ENCODE peak calls at places on chromosomes 2 and 18, in four cellular contexts. L is transverse colon, K is spleen, C is pancreas. X is an unnamed sample. For H3K36me3 and H3K27me3, the result is how much of the 10 kb centered on the place peaks cover.

GRCh38 chr18:8654482-8655451 is 45.5 kb downstream of the RAB12 start:
- DNase-seq in K (no peak), C (no peak), L (no peak), X (no peak)

GRCh38 chr2:130728007-130728454 is 839 bp upstream of the GPR148 start:
- DNase-seq in L (peak), C (peak), K (peak), X (no peak)

GRCh38 chr2:159968282-159968900 is 94.0 kb downstream of the PLA2R1 start:
- DNase-seq in K (no peak), L (peak), C (no peak), X (no peak)

GRCh38 chr2:118430510-118431187 is 342.4 kb downstream of the INSIG2 start:
- DNase-seq in K (no peak), L (no peak), C (no peak), X (no peak)

GRCh38 chr2:44578401-44579135 is 216.8 kb downstream of the CAMKMT start:
- DNase-seq in C (no peak), L (no peak), K (no peak), X (peak)

GRCh38 chr2:101401906-101402305 is 14.6 kb upstream of the CREG2 start:
- DNase-seq in K (no peak), C (no peak), L (no peak), X (no peak)

GRCh38 chr2:27164960-27165763 is 16.4 kb downstream of the TCF23 start:
- DNase-seq in K (no peak), L (no peak), C (no peak), X (no peak)

GRCh38 chr18:60053747-60054304 is 154.0 kb downstream of the PMAIP1 start:
- DNase-seq in K (no peak), L (no peak), C (no peak), X (peak)

GRCh38 chr18:73782405-73782804 is 365.2 kb downstream of the FBXO15 start:
- DNase-seq in K (no peak), C (no peak), L (no peak), X (no peak)

GRCh38 chr2:143433158-143433557 is 303.9 kb downstream of the ARHGAP15 start:
- DNase-seq in L (no peak), K (no peak), C (no peak), X (no peak)

GRCh38 chr18:43587538-43588153 is 310.4 kb upstream of the SYT4 start:
- DNase-seq in C (no peak), L (no peak), K (no peak), X (no peak)

GRCh38 chr2:97355887-97356286 is 233.8 kb downstream of the ANKRD36B start:
- DNase-seq in K (no peak), C (no peak), L (no peak), X (no peak)

GRCh38 chr2:10894264-10894935 is 17.3 kb upstream of the KCNF1 start:
- DNase-seq in L (no peak), C (no peak), K (no peak), X (no peak)

GRCh38 chr2:4047961-4048891 is 344.9 kb downstream of the DCDC2C start:
- DNase-seq in K (no peak), C (no peak), L (no peak), X (no peak)

GRCh38 chr2:108377815-108378630 is at the start of gene SULT1C4:
- DNase-seq in C (peak), K (peak), L (peak), X (no peak)

GRCh38 chr2:37232131-37232933 is 874 bp downstream of the NDUFAF7 start:
- DNase-seq in K (peak), C (peak), L (peak), X (no peak)

GRCh38 chr2:152566728-152567069 is 150.6 kb downstream of the PRPF40A start:
- DNase-seq in L (no peak), K (no peak), C (no peak), X (no peak)

GRCh38 chr2:171478345-171478744 is 43.9 kb upstream of the CYBRD1 start:
- DNase-seq in C (no peak), L (no peak), K (no peak), X (no peak)

GRCh38 chr2:196939381-196939780 is 12.9 kb upstream of the PGAP1 start:
- DNase-seq in L (no peak), K (no peak), C (no peak), X (no peak)

GRCh38 chr2:134020608-134021007 is 233.3 kb upstream of the MGAT5 start:
- DNase-seq in C (no peak), K (no peak), L (no peak), X (no peak)

GRCh38 chr2:220114443-220114842 is 487.0 kb downstream of the SLC4A3 start:
- DNase-seq in L (no peak), C (no peak), K (no peak), X (no peak)

GRCh38 chr18:48806551-48807261 is 144.1 kb downstream of the SMAD7 start:
- DNase-seq in K (peak), L (peak), C (no peak), X (no peak)

GRCh38 chr2:96247009-96247408 is 18.8 kb downstream of the TMEM127 start:
- DNase-seq in C (no peak), K (no peak), L (no peak), X (no peak)

GRCh38 chr2:239726091-239726591 is 299.0 kb downstream of the NDUFA10 start:
- DNase-seq in K (no peak), C (no peak), L (no peak), X (no peak)

GRCh38 chr2:99974966-99975365 is 167.4 kb downstream of the AFF3 start:
- DNase-seq in C (no peak), K (no peak), L (no peak), X (no peak)

GRCh38 chr2:101147971-101148370 is 3.2 kb downstream of the TBC1D8 start:
- DNase-seq in C (no peak), L (no peak), K (no peak), X (no peak)

GRCh38 chr2:28389399-28390240 is 3.0 kb upstream of the FOSL2 start:
- DNase-seq in K (peak), L (no peak), C (no peak), X (no peak)

GRCh38 chr18:12839057-12839525 is 44.9 kb downstream of the PTPN2 start:
- DNase-seq in C (no peak), K (no peak), L (no peak), X (no peak)

GRCh38 chr2:33322099-33322498 is 154.3 kb upstream of the RASGRP3 start:
- DNase-seq in L (no peak), C (no peak), K (no peak), X (no peak)

GRCh38 chr18:48853588-48853987 is 97.2 kb downstream of the SMAD7 start:
- DNase-seq in L (no peak), C (no peak), K (no peak), X (no peak)

GRCh38 chr2:45028276-45028675 is 19.0 kb upstream of the SIX2 start:
- DNase-seq in C (no peak), L (no peak), K (no peak), X (no peak)

GRCh38 chr2:226699321-226699720 is 100.3 kb downstream of the IRS1 start:
- DNase-seq in K (no peak), L (peak), C (peak), X (no peak)

GRCh38 chr18:56257215-56257614 is 381.2 kb downstream of the TXNL1 start:
- DNase-seq in C (no peak), K (no peak), L (no peak), X (peak)

GRCh38 chr2:22403748-22404147 is 981.2 kb upstream of the KLHL29 start:
- DNase-seq in K (no peak), C (no peak), L (no peak), X (no peak)

GRCh38 chr2:115160523-115161521 is 718.4 kb downstream of the DPP10 start:
- DNase-seq in C (peak), K (no peak), L (peak), X (no peak)

GRCh38 chr2:62437785-62438184 is 68.2 kb downstream of the TMEM17 start:
- DNase-seq in K (no peak), L (no peak), C (no peak), X (no peak)

GRCh38 chr2:95039410-95039809 is 13.9 kb downstream of the MAL start:
- DNase-seq in L (no peak), C (no peak), K (no peak), X (no peak)

GRCh38 chr2:160214461-160215055 is 14.5 kb upstream of the ITGB6 start:
- DNase-seq in L (no peak), C (no peak), K (no peak), X (peak)

GRCh38 chr18:48481092-48481491 is 57.7 kb upstream of the CTIF start:
- DNase-seq in K (no peak), L (no peak), C (no peak), X (no peak)

GRCh38 chr2:61726456-61727209 is 127.2 kb downstream of the FAM161A start:
- DNase-seq in K (no peak), C (no peak), L (no peak), X (no peak)

GRCh38 chr2:54626884-54627283 is 96.6 kb upstream of the EML6 start:
- DNase-seq in L (no peak), K (no peak), C (no peak), X (no peak)

GRCh38 chr2:54624611-54625071 is 98.8 kb upstream of the EML6 start:
- DNase-seq in L (no peak), K (no peak), C (no peak), X (no peak)

GRCh38 chr2:54628418-54628817 is 95.0 kb upstream of the EML6 start:
- DNase-seq in L (no peak), K (no peak), C (no peak), X (no peak)

GRCh38 chr2:54627973-54628372 is 95.5 kb upstream of the EML6 start:
- DNase-seq in L (no peak), K (no peak), C (no peak), X (no peak)

DNA sequence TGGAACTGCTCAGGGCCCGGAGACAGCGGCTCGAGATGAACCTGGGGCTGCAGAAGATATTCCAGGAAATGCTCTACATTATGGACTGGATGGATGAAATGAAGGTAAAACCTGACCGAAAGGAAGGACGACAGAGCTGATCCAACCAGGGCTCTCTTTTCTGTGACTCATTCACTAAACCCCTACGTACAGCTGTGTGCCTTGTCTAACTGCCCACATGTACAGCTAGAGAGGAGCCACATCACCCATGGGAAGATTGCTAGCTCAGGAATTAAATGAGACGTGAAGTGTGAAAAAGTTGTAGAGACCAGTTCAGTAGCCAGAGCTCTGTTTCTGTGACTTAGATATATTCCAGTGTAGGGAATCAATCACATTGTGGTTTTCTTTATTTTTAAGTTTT is 97.3 kb upstream of the EML6 start:
- DNase-seq in C (no peak), K (no peak), L (no peak), X (no peak)
- H3K36me3 ChIP-seq in C (under half), K (under half), L (half or more), X (under half)

DNA sequence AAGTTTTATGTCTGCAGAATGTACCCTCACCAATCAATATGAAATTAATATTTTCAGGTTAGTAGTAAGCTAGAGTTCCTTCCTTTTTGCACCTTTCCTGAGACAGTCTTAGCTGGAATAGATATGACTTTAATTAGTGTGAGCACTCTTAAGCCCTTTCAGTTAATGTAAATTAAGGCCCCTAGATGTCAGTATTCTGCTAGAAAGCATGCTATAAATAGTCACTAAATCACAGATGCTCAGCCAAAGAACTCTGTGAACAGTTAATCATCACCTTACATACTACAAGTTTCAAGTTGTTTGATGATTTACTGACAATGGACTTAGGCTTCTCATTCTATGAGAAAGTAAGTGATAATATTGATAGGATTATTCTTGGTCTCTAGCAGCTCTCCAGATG is 413.7 kb downstream of the PTH2R start:
- DNase-seq in L (no peak), C (no peak), K (no peak), X (no peak)
- TF ChIP-seq CTCF in L (no peak), C (peak), K (no peak), X (no peak)

GRCh38 chr2:232416521-232417470 is 10.2 kb downstream of the ALPG start:
- DNase-seq in C (no peak), L (no peak), K (no peak), X (no peak)
- H3K27me3 ChIP-seq in C (under half), L (half or more), K (under half), X (under half)

GRCh38 chr2:120546865-120547390 is 188.7 kb upstream of the GLI2 start:
- DNase-seq in C (no peak), L (no peak), K (peak), X (no peak)

GRCh38 chr2:120549841-120550240 is 185.8 kb upstream of the GLI2 start:
- DNase-seq in L (no peak), C (no peak), K (no peak), X (no peak)

GRCh38 chr2:120550274-120550673 is 185.4 kb upstream of the GLI2 start:
- DNase-seq in L (no peak), C (no peak), K (no peak), X (no peak)

GRCh38 chr2:120547662-120548061 is 188.0 kb upstream of the GLI2 start:
- DNase-seq in C (no peak), L (no peak), K (peak), X (no peak)

GRCh38 chr2:120548627-120549026 is 187.0 kb upstream of the GLI2 start:
- DNase-seq in K (no peak), L (no peak), C (no peak), X (no peak)
- H3K36me3 ChIP-seq in K (under half), L (under half), C (under half), X (under half)

GRCh38 chr2:204535356-204535755 is 9.9 kb upstream of the PARD3B start:
- DNase-seq in C (no peak), K (no peak), L (no peak), X (no peak)
- TF ChIP-seq CTCF in C (no peak), K (no peak), L (no peak), X (no peak)